ENCODE peak calls at places on chromosomes 11 and 22, in seven cellular contexts. S is stromal cell of bone marrow; G is NCI-H1092 treated with DMSO at 0.1 percent for 48 hours; F is myocyte; W is progenitor cell of endocrine pancreas; M is effector memory CD8-positive, alpha-beta T cell; U is NCI-H524 treated with DMSO at 0.1 percent for 48 hours. T is an unnamed sample.

GRCh38 chr22:24216541-24217209 is 28.2 kb downstream of the GGT5 start:
- DNase-seq in S (no peak), G (no peak), F (no peak), W (no peak), M (no peak), U (no peak), T (no peak)

GRCh38 chr11:94727766-94728165 is 40.4 kb upstream of the AMOTL1 start:
- DNase-seq in S (no peak), G (no peak), F (no peak), W (no peak), M (no peak), U (no peak), T (no peak)

GRCh38 chr11:12489246-12489772 is 111.9 kb downstream of the PARVA start:
- DNase-seq in S (no peak), G (no peak), F (no peak), W (no peak), M (no peak), U (no peak), T (no peak)

GRCh38 chr22:50525991-50526848 is 822 bp upstream of the SCO2 start:
- DNase-seq in S (no peak), G (peak), F (peak), W (peak), M (peak), U (peak), T (peak)

GRCh38 chr22:43948836-43949235 is 6.4 kb upstream of the SAMM50 start:
- DNase-seq in S (no peak), G (no peak), F (no peak), W (no peak), M (no peak), U (no peak), T (no peak)

GRCh38 chr11:47918882-47919495 is 61.4 kb upstream of the PTPRJ start:
- DNase-seq in S (no peak), G (no peak), F (peak), W (no peak), M (no peak), U (no peak), T (no peak)

GRCh38 chr11:64580387-64580786 is 10.6 kb upstream of the SLC22A12 start:
- DNase-seq in S (peak), G (no peak), F (no peak), W (no peak), M (no peak), U (no peak), T (no peak)

GRCh38 chr11:65440831-65441499 is 18.4 kb downstream of the NEAT1 start:
- DNase-seq in S (peak), G (no peak), F (peak), W (no peak), M (no peak), U (no peak), T (no peak)

GRCh38 chr11:122207505-122207904 is 91.5 kb upstream of the BLID start:
- DNase-seq in S (peak), G (peak), F (no peak), W (no peak), M (no peak), U (no peak), T (no peak)

T was measured in GM10248.